ENCODE peak calls at places on chromosomes 3 and 15, in eight cellular contexts. One of them, this sample, is unnamed.

GRCh38 chr3:13500133-13500885 is 20.2 kb downstream of the HDAC11 start:
- DNase-seq in GM23248: peak
- DNase-seq in MM.1S: no peak
- DNase-seq in HCT116: no peak
- DNase-seq in mammary epithelial cell: no peak
- DNase-seq in K562: peak
- DNase-seq in fibroblast of lung: no peak
- DNase-seq in GM12878: no peak
- DNase-seq in this sample: no peak

GRCh38 chr15:77143191-77143590 is 72.3 kb upstream of the TSPAN3 start:
- DNase-seq in fibroblast of lung: no peak
- DNase-seq in K562: no peak
- DNase-seq in MM.1S: no peak
- DNase-seq in GM12878: no peak
- DNase-seq in GM23248: no peak
- DNase-seq in HCT116: no peak
- DNase-seq in mammary epithelial cell: no peak
- DNase-seq in this sample: no peak

GRCh38 chr15:42608110-42608531 is 32.7 kb downstream of the STARD9 start:
- DNase-seq in fibroblast of lung: no peak
- DNase-seq in GM23248: no peak
- DNase-seq in GM12878: peak
- DNase-seq in K562: no peak
- DNase-seq in MM.1S: peak
- DNase-seq in mammary epithelial cell: peak
- DNase-seq in HCT116: no peak
- DNase-seq in this sample: no peak

GRCh38 chr3:179318876-179319275 is 4.0 kb upstream of the ZNF639 start:
- DNase-seq in mammary epithelial cell: peak
- DNase-seq in GM23248: no peak
- DNase-seq in K562: no peak
- DNase-seq in fibroblast of lung: no peak
- DNase-seq in HCT116: no peak
- DNase-seq in MM.1S: no peak
- DNase-seq in GM12878: no peak
- DNase-seq in this sample: no peak

GRCh38 chr3:131454501-131454900 is 48.3 kb downstream of the MRPL3 start:
- DNase-seq in mammary epithelial cell: peak
- DNase-seq in K562: no peak
- DNase-seq in fibroblast of lung: peak
- DNase-seq in MM.1S: no peak
- DNase-seq in GM23248: peak
- DNase-seq in GM12878: no peak
- DNase-seq in HCT116: no peak
- DNase-seq in this sample: no peak

GRCh38 chr3:179141890-179142289 is 6.3 kb upstream of the PIK3CA start:
- DNase-seq in GM12878: no peak
- DNase-seq in HCT116: no peak
- DNase-seq in MM.1S: no peak
- DNase-seq in mammary epithelial cell: no peak
- DNase-seq in K562: no peak
- DNase-seq in GM23248: no peak
- DNase-seq in fibroblast of lung: no peak
- DNase-seq in this sample: no peak

GRCh38 chr15:60017538-60018199 is 13.6 kb downstream of the FOXB1 start:
- DNase-seq in K562: no peak
- DNase-seq in fibroblast of lung: no peak
- DNase-seq in mammary epithelial cell: peak
- DNase-seq in GM12878: no peak
- DNase-seq in MM.1S: peak
- DNase-seq in GM23248: no peak
- DNase-seq in HCT116: no peak
- DNase-seq in this sample: no peak

GRCh38 chr3:190378240-190378891 is 9.6 kb upstream of the CLDN16 start:
- DNase-seq in HCT116: no peak
- DNase-seq in mammary epithelial cell: peak
- DNase-seq in GM12878: no peak
- DNase-seq in MM.1S: no peak
- DNase-seq in K562: no peak
- DNase-seq in fibroblast of lung: peak
- DNase-seq in GM23248: peak
- DNase-seq in this sample: no peak

GRCh38 chr15:58462547-58462946 is 30.8 kb downstream of the LIPC start:
- DNase-seq in MM.1S: no peak
- DNase-seq in K562: no peak
- DNase-seq in mammary epithelial cell: peak
- DNase-seq in HCT116: no peak
- DNase-seq in GM12878: no peak
- DNase-seq in fibroblast of lung: no peak
- DNase-seq in GM23248: no peak
- DNase-seq in this sample: no peak

GRCh38 chr3:193704431-193704830 is 111.4 kb downstream of the OPA1 start:
- DNase-seq in MM.1S: no peak
- DNase-seq in K562: peak
- DNase-seq in mammary epithelial cell: no peak
- DNase-seq in GM23248: no peak
- DNase-seq in GM12878: no peak
- DNase-seq in HCT116: no peak
- DNase-seq in fibroblast of lung: no peak
- DNase-seq in this sample: no peak

GRCh38 chr3:34212175-34212574 is 413.7 kb downstream of the PDCD6IP start:
- DNase-seq in GM23248: no peak
- DNase-seq in MM.1S: no peak
- DNase-seq in GM12878: no peak
- DNase-seq in K562: no peak
- DNase-seq in HCT116: no peak
- DNase-seq in mammary epithelial cell: no peak
- DNase-seq in fibroblast of lung: no peak
- DNase-seq in this sample: no peak

GRCh38 chr3:187165144-187165543 is 25.8 kb upstream of the RPL39L start:
- DNase-seq in GM23248: peak
- DNase-seq in mammary epithelial cell: peak
- DNase-seq in fibroblast of lung: peak
- DNase-seq in MM.1S: peak
- DNase-seq in HCT116: peak
- DNase-seq in K562: peak
- DNase-seq in GM12878: no peak
- DNase-seq in this sample: no peak

GRCh38 chr15:71294636-71295241 is 179.5 kb downstream of the THSD4 start:
- DNase-seq in MM.1S: no peak
- DNase-seq in fibroblast of lung: peak
- DNase-seq in GM12878: no peak
- DNase-seq in GM23248: peak
- DNase-seq in mammary epithelial cell: peak
- DNase-seq in HCT116: peak
- DNase-seq in K562: no peak
- DNase-seq in this sample: peak

GRCh38 chr15:56821721-56822425 is 88.6 kb upstream of the ZNF280D start:
- DNase-seq in mammary epithelial cell: peak
- DNase-seq in GM23248: peak
- DNase-seq in K562: peak
- DNase-seq in GM12878: no peak
- DNase-seq in HCT116: peak
- DNase-seq in fibroblast of lung: peak
- DNase-seq in MM.1S: peak
- DNase-seq in this sample: no peak

GRCh38 chr3:106348142-106348690 is 479.4 kb upstream of the CBLB start:
- DNase-seq in GM23248: no peak
- DNase-seq in mammary epithelial cell: no peak
- DNase-seq in K562: no peak
- DNase-seq in HCT116: no peak
- DNase-seq in GM12878: no peak
- DNase-seq in MM.1S: no peak
- DNase-seq in fibroblast of lung: no peak
- DNase-seq in this sample: no peak

GRCh38 chr3:120855665-120856437 is 52.2 kb upstream of the STXBP5L start:
- DNase-seq in K562: no peak
- DNase-seq in fibroblast of lung: peak
- DNase-seq in mammary epithelial cell: peak
- DNase-seq in HCT116: no peak
- DNase-seq in GM23248: peak
- DNase-seq in GM12878: no peak
- DNase-seq in MM.1S: no peak
- DNase-seq in this sample: no peak

GRCh38 chr3:4900298-4900697 is 78.9 kb upstream of the BHLHE40 start:
- DNase-seq in GM12878: no peak
- DNase-seq in fibroblast of lung: no peak
- DNase-seq in HCT116: no peak
- DNase-seq in mammary epithelial cell: no peak
- DNase-seq in K562: no peak
- DNase-seq in GM23248: no peak
- DNase-seq in MM.1S: no peak
- DNase-seq in this sample: no peak

GRCh38 chr3:155854147-155854940 is at the start of gene SLC33A1:
- DNase-seq in GM12878: peak
- DNase-seq in MM.1S: peak
- DNase-seq in HCT116: peak
- DNase-seq in GM23248: peak
- DNase-seq in K562: peak
- DNase-seq in mammary epithelial cell: peak
- DNase-seq in fibroblast of lung: peak
- DNase-seq in this sample: peak

GRCh38 chr3:170670504-170670903 is 84.6 kb upstream of the SLC7A14 start:
- DNase-seq in MM.1S: no peak
- DNase-seq in GM23248: peak
- DNase-seq in fibroblast of lung: peak
- DNase-seq in mammary epithelial cell: no peak
- DNase-seq in GM12878: no peak
- DNase-seq in K562: no peak
- DNase-seq in HCT116: no peak
- DNase-seq in this sample: no peak

GRCh38 chr15:84570164-84570692 is 30.6 kb upstream of the ZSCAN2 start:
- DNase-seq in GM23248: peak
- DNase-seq in HCT116: no peak
- DNase-seq in K562: peak
- DNase-seq in fibroblast of lung: no peak
- DNase-seq in MM.1S: peak
- DNase-seq in mammary epithelial cell: peak
- DNase-seq in GM12878: no peak
- DNase-seq in this sample: no peak
- TF ChIP-seq EZH2 in GM23248: no peak
- TF ChIP-seq EZH2 in HCT116: no peak
- TF ChIP-seq EZH2 in K562: no peak
- TF ChIP-seq EZH2 in fibroblast of lung: no peak
- TF ChIP-seq EZH2 in MM.1S: no peak
- TF ChIP-seq EZH2 in mammary epithelial cell: no peak
- TF ChIP-seq EZH2 in GM12878: no peak
- TF ChIP-seq EZH2 in this sample: no peak

DNA sequence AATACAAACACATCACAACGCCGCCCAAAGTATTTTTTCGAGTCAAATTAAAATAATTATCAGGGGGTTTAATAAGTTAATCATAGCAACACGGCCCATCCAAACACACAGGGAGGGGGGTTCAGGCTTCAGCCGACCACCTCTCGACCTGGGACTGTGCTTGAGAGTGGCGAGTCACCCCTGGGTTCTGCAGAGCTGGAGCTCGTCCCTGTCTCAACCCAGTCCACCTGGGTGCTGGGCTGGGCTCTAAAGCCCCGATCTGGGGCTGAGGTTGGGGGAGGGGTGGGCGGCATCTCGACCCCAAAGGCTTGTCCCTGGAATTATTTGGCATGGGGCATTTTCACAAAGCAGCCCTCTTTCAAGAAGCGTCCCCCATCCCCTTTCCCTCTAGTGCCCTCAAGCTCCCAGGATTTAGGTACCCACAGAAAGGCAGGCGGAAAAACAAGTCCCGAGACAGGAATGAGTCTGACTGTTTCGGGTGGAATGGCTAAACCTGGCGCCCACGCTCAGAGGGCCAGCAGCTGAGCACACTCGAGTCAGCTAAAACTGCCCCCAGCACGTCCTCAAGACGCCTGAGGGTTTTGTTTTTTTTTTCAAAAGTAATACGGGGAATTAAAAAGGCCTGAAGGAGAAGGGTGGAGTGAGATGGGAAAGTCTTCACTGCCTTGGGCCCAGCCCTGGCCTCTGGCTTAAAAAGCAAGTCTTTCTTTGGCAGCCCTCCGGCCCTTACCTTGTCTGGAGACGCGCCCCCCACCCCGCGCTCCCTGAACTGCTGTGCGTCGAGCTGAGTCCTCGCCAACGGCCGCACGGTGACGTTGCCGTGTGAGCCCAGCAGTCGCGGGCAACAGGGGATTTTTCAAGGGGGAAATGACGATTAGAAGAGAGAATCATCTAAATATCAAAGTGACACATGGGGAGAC is 32.5 kb downstream of the NR2F2 start:
- DNase-seq in GM23248: no peak
- DNase-seq in mammary epithelial cell: no peak
- DNase-seq in MM.1S: no peak
- DNase-seq in HCT116: no peak
- DNase-seq in GM12878: no peak
- DNase-seq in fibroblast of lung: no peak
- DNase-seq in K562: no peak
- DNase-seq in this sample: no peak
- TF ChIP-seq EZH2 in GM23248: no peak
- TF ChIP-seq EZH2 in mammary epithelial cell: peak
- TF ChIP-seq EZH2 in MM.1S: no peak
- TF ChIP-seq EZH2 in HCT116: no peak
- TF ChIP-seq EZH2 in GM12878: no peak
- TF ChIP-seq EZH2 in fibroblast of lung: no peak
- TF ChIP-seq EZH2 in K562: no peak
- TF ChIP-seq EZH2 in this sample: no peak

GRCh38 chr15:64151727-64152506 is at the start of gene SNX22:
- DNase-seq in GM12878: no peak
- DNase-seq in GM23248: no peak
- DNase-seq in mammary epithelial cell: no peak
- DNase-seq in fibroblast of lung: no peak
- DNase-seq in MM.1S: peak
- DNase-seq in HCT116: no peak
- DNase-seq in K562: no peak
- DNase-seq in this sample: no peak
- TF ChIP-seq EZH2 in GM12878: no peak
- TF ChIP-seq EZH2 in GM23248: peak
- TF ChIP-seq EZH2 in mammary epithelial cell: no peak
- TF ChIP-seq EZH2 in fibroblast of lung: peak
- TF ChIP-seq EZH2 in MM.1S: no peak
- TF ChIP-seq EZH2 in HCT116: no peak
- TF ChIP-seq EZH2 in K562: no peak
- TF ChIP-seq EZH2 in this sample: peak

DNA sequence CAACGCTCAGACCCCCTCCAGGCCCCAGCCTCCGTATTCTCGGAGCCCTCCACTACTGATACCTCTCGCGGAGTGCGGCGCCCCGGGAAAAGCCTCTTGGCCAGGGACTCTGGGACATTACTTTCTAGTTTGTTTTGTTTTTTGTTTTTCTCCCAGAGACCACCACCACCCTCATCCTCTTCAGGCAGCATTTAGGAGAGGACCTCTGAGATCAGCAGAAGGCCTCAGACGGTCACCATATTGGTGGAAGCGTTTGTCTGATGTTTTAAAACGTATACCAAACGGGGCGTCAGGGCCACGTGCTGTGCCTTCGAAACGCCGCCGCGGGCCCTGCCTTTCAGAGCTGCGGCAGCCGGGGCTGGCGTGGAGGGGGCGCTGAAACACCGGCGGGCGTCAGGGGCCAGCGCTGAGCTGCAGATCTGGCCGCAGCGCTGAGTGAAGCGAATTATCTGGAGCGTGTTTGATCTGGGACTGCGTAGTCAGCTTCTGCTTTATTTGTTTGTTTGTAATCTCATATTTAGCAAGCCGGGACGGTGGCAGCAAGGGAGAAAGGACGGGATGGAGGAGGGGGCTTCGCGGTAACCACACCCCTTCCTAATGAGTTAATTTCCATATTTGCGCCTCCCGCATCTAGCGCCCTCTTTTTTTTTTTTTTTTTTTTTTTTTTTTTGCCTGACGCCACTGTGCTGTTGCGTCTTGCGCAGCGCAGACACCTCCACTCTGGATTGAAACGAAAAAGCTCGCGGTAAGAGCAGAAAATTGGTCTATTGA is 14.8 kb downstream of the SOX2 start:
- DNase-seq in MM.1S: peak
- DNase-seq in GM23248: no peak
- DNase-seq in GM12878: no peak
- DNase-seq in K562: no peak
- DNase-seq in HCT116: no peak
- DNase-seq in fibroblast of lung: no peak
- DNase-seq in mammary epithelial cell: no peak
- DNase-seq in this sample: no peak
- TF ChIP-seq EZH2 in MM.1S: no peak
- TF ChIP-seq EZH2 in GM23248: peak
- TF ChIP-seq EZH2 in GM12878: no peak
- TF ChIP-seq EZH2 in K562: no peak
- TF ChIP-seq EZH2 in HCT116: no peak
- TF ChIP-seq EZH2 in fibroblast of lung: no peak
- TF ChIP-seq EZH2 in mammary epithelial cell: peak
- TF ChIP-seq EZH2 in this sample: peak

This sample was measured in keratinocyte.